ENCODE peak calls at places on chromosomes 13 and 19, in six cellular contexts. N is upper lobe of left lung, B is stomach, R is K562, T is uterus, Q is breast epithelium. Y is an unnamed sample.

GRCh38 chr13:77113496-77113895 is 86.5 kb upstream of the FBXL3 start:
- DNase-seq in Q (no peak), N (no peak), T (no peak), B (no peak), R (no peak), Y (no peak)

GRCh38 chr13:80006940-80007339 is 334.0 kb downstream of the SPRY2 start:
- DNase-seq in Q (no peak), R (no peak), N (no peak), B (no peak), T (no peak), Y (no peak)

GRCh38 chr13:98622926-98623325 is 46.0 kb upstream of the STK24 start:
- DNase-seq in T (no peak), R (no peak), Q (no peak), B (no peak), N (no peak), Y (no peak)

GRCh38 chr13:66859078-66859477 is 371.1 kb downstream of the PCDH9 start:
- DNase-seq in Q (no peak), R (no peak), N (no peak), B (no peak), T (no peak), Y (peak)

GRCh38 chr13:67018775-67019174 is 211.4 kb downstream of the PCDH9 start:
- DNase-seq in N (no peak), T (no peak), B (no peak), Q (no peak), R (no peak), Y (no peak)

GRCh38 chr19:50718255-50719118 is 1.1 kb downstream of the SHANK1 start:
- DNase-seq in Q (no peak), T (no peak), R (no peak), B (no peak), N (no peak), Y (no peak)

GRCh38 chr13:93776936-93777335 is 550.3 kb downstream of the GPC6 start:
- DNase-seq in T (no peak), B (no peak), Q (no peak), N (no peak), R (no peak), Y (no peak)

GRCh38 chr19:28497137-28497536 is 715.8 kb downstream of the UQCRFS1 start:
- DNase-seq in Q (no peak), B (no peak), T (no peak), N (no peak), R (no peak), Y (peak)

GRCh38 chr19:45973564-45974338 is at the start of gene NOVA2:
- DNase-seq in Q (no peak), N (peak), R (peak), B (peak), T (peak), Y (peak)

GRCh38 chr19:3923912-3924311 is 9.0 kb upstream of the NMRK2 start:
- DNase-seq in Q (no peak), R (no peak), B (no peak), T (no peak), N (no peak), Y (no peak)

GRCh38 chr13:100131863-100132574 is 43.1 kb downstream of the PCCA start:
- DNase-seq in B (no peak), Q (no peak), N (no peak), T (no peak), R (peak), Y (peak)

GRCh38 chr19:46006411-46006810 is 11.1 kb downstream of the CCDC61 start:
- DNase-seq in T (no peak), N (no peak), R (no peak), Q (no peak), B (no peak), Y (no peak)

GRCh38 chr19:46654621-46655152 is 6.3 kb downstream of the DACT3 start:
- DNase-seq in R (no peak), T (peak), B (no peak), N (no peak), Q (no peak), Y (no peak)

GRCh38 chr19:7447648-7448047 is 41.2 kb downstream of the PEX11G start:
- DNase-seq in T (no peak), Q (no peak), N (no peak), R (no peak), B (no peak), Y (no peak)

GRCh38 chr19:12955996-12956395 is 1.0 kb downstream of the GADD45GIP1 start:
- DNase-seq in N (no peak), B (no peak), T (no peak), Q (no peak), R (no peak), Y (no peak)

GRCh38 chr19:12953456-12954149 is 3.4 kb downstream of the GADD45GIP1 start:
- DNase-seq in R (no peak), T (no peak), B (no peak), Q (no peak), N (no peak), Y (no peak)

GRCh38 chr19:12959482-12959881 is 2.5 kb upstream of the GADD45GIP1 start:
- DNase-seq in B (no peak), R (no peak), Q (no peak), T (no peak), N (no peak), Y (no peak)

GRCh38 chr19:12954150-12954962 is 2.7 kb downstream of the GADD45GIP1 start:
- DNase-seq in N (no peak), Q (no peak), R (no peak), T (no peak), B (no peak), Y (no peak)

DNA sequence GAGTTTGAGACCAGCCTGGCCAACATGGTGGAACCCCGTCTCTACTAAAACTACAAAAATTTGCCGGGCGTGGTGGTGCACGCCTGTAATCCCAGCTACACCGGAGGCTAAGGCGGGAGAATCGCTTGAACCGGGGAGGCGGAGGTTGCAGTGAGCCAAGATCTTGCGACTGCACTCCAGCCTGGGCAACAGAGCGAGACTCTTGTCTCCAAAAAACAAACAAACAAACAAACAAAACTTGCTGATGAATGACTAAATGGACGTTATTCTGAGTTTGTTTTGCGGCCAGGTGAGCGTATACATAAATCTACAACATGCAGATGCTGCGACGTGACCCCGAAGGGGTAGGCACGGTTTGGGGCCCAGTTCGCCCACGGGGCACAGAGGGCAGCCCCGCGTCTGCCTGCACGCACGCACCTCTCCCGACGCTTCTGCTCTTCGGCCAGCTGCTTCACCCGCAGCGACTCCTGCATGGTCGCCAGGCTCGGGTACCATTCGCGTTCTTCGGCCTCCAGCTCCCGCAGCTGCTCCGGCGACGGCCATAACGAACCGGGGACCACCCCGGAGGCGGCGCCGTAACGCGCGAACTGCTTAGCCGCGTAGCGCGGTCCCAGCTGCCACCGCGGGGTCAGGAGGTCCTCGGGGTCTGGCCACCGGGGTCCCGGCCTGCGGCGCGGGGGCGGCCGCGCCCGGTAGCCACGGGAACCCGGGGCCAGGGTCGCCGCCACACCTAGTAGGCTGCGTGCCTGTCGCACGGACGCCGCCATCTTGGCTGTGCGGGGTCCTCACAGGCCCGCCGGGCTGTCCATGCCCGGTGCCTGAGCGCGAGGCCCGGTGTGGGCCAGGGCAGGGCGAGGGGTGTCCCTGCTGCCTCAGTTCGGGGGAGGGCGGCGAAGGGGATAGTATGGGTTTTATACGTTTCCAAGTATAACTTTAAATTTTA is at the start of gene GADD45GIP1:
- DNase-seq in B (peak), N (peak), T (peak), R (peak), Q (peak), Y (no peak)
- TF ChIP-seq POLR2A in B (no peak), N (peak), T (peak), R (peak), Q (peak), Y (peak)

GRCh38 chr19:55473613-55474012 is 2.8 kb upstream of the ZNF628 start:
- DNase-seq in T (no peak), B (no peak), R (no peak), Q (no peak), N (no peak), Y (peak)

GRCh38 chr19:55477905-55478304 is 1.5 kb downstream of the ZNF628 start:
- DNase-seq in N (no peak), B (no peak), Q (no peak), R (no peak), T (no peak), Y (no peak)

GRCh38 chr19:55478364-55478763 is 1.9 kb downstream of the ZNF628 start:
- DNase-seq in R (no peak), N (no peak), Q (no peak), B (no peak), T (no peak), Y (no peak)

GRCh38 chr19:55474269-55475265 is 1.9 kb upstream of the ZNF628 start:
- DNase-seq in T (no peak), B (no peak), N (no peak), R (no peak), Q (no peak), Y (no peak)

GRCh38 chr19:55476100-55476775 is at the start of gene ZNF628:
- DNase-seq in B (peak), Q (peak), N (peak), R (peak), T (peak), Y (peak)
- TF ChIP-seq POLR2A in B (no peak), Q (peak), N (peak), R (peak), T (peak), Y (peak)

DNA sequence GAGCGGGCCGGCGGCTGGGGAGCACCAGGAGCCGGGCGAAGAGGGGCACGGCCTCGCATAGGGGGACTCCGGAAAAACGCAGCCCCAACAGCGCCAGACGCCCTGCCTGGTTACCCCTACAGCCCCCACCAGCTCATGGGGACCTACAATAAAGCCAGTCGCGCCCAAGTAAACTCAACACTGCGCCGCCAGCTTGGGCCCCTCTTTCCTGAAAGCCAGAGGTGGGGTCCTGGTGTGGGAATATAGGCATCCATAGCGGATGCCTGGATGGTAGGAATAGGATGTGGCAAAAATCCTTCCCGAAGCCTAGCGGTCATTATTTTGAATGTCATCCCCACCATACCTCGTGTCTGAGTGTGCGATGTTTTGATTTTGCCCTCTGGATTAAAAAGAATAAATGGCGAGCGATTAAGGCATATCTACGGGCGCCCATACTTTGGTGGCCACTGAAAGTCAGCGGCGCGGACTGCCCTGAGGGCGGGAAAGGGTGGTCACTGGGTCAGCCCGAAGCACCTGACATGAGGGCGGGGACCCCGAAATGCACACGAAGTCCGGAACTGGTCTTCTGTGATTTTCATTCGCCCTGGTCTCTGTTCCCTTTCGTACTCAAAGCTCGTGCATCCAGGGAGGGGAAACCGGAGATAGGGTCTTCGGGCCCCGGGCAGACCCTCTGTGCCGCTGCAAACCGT is at the start of the genes NHLRC3 and PROSER1:
- DNase-seq in N (peak), T (peak), B (peak), Q (peak), R (peak), Y (peak)
- TF ChIP-seq POLR2A in N (peak), T (no peak), B (no peak), Q (no peak), R (peak), Y (peak)

GRCh38 chr19:55586976-55587668 is 6.5 kb upstream of the ZNF579 start:
- DNase-seq in R (peak), B (peak), T (peak), N (peak), Q (peak), Y (peak)
- TF ChIP-seq POLR2A in R (no peak), B (no peak), T (no peak), N (no peak), Q (no peak), Y (no peak)

GRCh38 chr13:102003848-102004570 is 397.8 kb downstream of the FGF14 start:
- DNase-seq in B (no peak), T (no peak), R (no peak), Q (no peak), N (no peak), Y (no peak)
- TF ChIP-seq POLR2A in B (no peak), T (no peak), R (no peak), Q (no peak), N (no peak), Y (no peak)

GRCh38 chr13:51584731-51585191 is 499 bp downstream of the WDFY2 start:
- DNase-seq in T (peak), R (peak), Q (peak), B (peak), N (peak), Y (peak)
- TF ChIP-seq POLR2A in T (no peak), R (no peak), Q (no peak), B (no peak), N (no peak), Y (no peak)

GRCh38 chr19:12886943-12887747 is at the start of gene KLF1:
- DNase-seq in R (peak), B (no peak), Q (no peak), T (no peak), N (no peak), Y (no peak)
- TF ChIP-seq POLR2A in R (peak), B (no peak), Q (no peak), T (no peak), N (no peak), Y (no peak)

GRCh38 chr19:38264486-38265212 is at the start of gene SPINT2:
- DNase-seq in Q (peak), B (no peak), R (no peak), N (no peak), T (no peak), Y (no peak)
- TF ChIP-seq POLR2A in Q (peak), B (no peak), R (no peak), N (peak), T (no peak), Y (no peak)

GRCh38 chr19:9538183-9539058 is at the start of gene ZNF426:
- DNase-seq in T (peak), N (peak), R (peak), Q (peak), B (peak), Y (peak)
- TF ChIP-seq POLR2A in T (no peak), N (peak), R (peak), Q (no peak), B (no peak), Y (peak)

DNA sequence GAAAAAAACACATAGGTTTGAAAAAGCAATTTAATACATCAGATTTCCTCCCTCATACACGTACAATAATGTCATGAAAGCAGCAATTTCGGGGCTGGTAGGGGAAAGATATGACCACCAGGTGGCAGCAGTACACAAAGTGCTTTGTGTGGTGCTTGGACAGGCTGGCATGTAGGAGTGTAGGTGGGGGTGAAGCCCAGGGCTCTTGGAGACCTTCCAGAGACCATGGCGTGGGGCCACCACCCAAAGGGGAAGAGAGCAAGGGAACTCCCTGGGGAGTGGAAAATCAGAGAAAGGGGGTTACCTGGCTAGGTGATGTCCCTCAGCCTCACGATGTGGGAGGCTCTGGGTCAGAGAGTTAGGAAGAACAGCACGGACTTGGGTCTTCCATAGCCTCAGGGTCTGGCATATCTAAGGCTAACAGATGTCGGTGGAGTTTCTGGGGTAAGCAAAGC is 11.8 kb upstream of the CCNA1 start:
- DNase-seq in Q (peak), B (peak), R (peak), T (peak), N (peak), Y (no peak)
- TF ChIP-seq POLR2A in Q (no peak), B (no peak), R (no peak), T (no peak), N (no peak), Y (no peak)

Y was measured in H54.